ENCODE peak calls at places on chromosomes 1 and 21, in four cellular contexts. P, Y, M and C are unnamed samples.

GRCh38 chr1:40708750-40709099 is 17.2 kb downstream of the NFYC start:
- DNase-seq in P (peak; percentile 91), Y (no peak), M (peak; percentile 80), C (peak; percentile 68)

GRCh38 chr1:54413295-54413694 is 7.1 kb upstream of the SSBP3 start:
- DNase-seq in P (peak; percentile 62), Y (no peak), M (no peak), C (no peak)

GRCh38 chr1:1119272-1119890 is 3.5 kb upstream of the C1orf159 start:
- DNase-seq in P (no peak), Y (no peak), M (no peak), C (no peak)

GRCh38 chr21:32248616-32249550 is 30.0 kb downstream of the MIS18A start:
- DNase-seq in P (peak; percentile 4), Y (no peak), M (no peak), C (no peak)

GRCh38 chr1:186899577-186899976 is 70.8 kb downstream of the PLA2G4A start:
- DNase-seq in P (no peak), Y (no peak), M (no peak), C (no peak)

GRCh38 chr21:21101911-21102310 is 103.7 kb downstream of the NCAM2 start:
- DNase-seq in P (peak; percentile 85), Y (no peak), M (peak; percentile 15), C (no peak)

GRCh38 chr1:205914730-205915129 is 28.5 kb downstream of the SLC26A9 start:
- DNase-seq in P (no peak), Y (peak; percentile 8), M (no peak), C (no peak)

GRCh38 chr1:63693956-63694607 is 79.7 kb upstream of the ROR1 start:
- DNase-seq in P (peak; percentile 52), Y (no peak), M (no peak), C (peak; percentile 37)

GRCh38 chr1:19845166-19845954 is 30.3 kb upstream of the RNF186 start:
- DNase-seq in P (no peak), Y (no peak), M (no peak), C (no peak)

GRCh38 chr1:233707153-233707905 is 93.4 kb downstream of the KCNK1 start:
- DNase-seq in P (peak; percentile 1), Y (no peak), M (peak; percentile 50), C (peak; percentile 69)

GRCh38 chr1:167689569-167689925 is 32.2 kb upstream of the MPZL1 start:
- DNase-seq in P (no peak), Y (no peak), M (no peak), C (no peak)

GRCh38 chr1:91650764-91651163 is 150.1 kb downstream of the CDC7 start:
- DNase-seq in P (peak; percentile 100), Y (no peak), M (peak; percentile 23), C (peak; percentile 49)

GRCh38 chr1:236175642-236176336 is 33.5 kb downstream of the GPR137B start:
- DNase-seq in P (no peak), Y (no peak), M (peak; percentile 4), C (no peak)

GRCh38 chr1:2970311-2971145 is 50.7 kb upstream of the ACTRT2 start:
- DNase-seq in P (no peak), Y (no peak), M (no peak), C (no peak)

GRCh38 chr1:73899311-73899710 is 298.7 kb downstream of the LRRIQ3 start:
- DNase-seq in P (no peak), Y (no peak), M (no peak), C (no peak)

GRCh38 chr1:23393706-23394105 is 24.1 kb upstream of the ZNF436 start:
- DNase-seq in P (peak; percentile 76), Y (no peak), M (no peak), C (no peak)

GRCh38 chr1:237580726-237581125 is 310.0 kb downstream of the ZP4 start:
- DNase-seq in P (no peak), Y (no peak), M (no peak), C (no peak)

GRCh38 chr1:175968486-175969182 is 225.2 kb upstream of the TNR start:
- DNase-seq in P (peak; percentile 45), Y (no peak), M (no peak), C (no peak)

GRCh38 chr1:76443217-76443616 is 368.7 kb downstream of the ST6GALNAC3 start:
- DNase-seq in P (no peak), Y (no peak), M (no peak), C (no peak)

DNA sequence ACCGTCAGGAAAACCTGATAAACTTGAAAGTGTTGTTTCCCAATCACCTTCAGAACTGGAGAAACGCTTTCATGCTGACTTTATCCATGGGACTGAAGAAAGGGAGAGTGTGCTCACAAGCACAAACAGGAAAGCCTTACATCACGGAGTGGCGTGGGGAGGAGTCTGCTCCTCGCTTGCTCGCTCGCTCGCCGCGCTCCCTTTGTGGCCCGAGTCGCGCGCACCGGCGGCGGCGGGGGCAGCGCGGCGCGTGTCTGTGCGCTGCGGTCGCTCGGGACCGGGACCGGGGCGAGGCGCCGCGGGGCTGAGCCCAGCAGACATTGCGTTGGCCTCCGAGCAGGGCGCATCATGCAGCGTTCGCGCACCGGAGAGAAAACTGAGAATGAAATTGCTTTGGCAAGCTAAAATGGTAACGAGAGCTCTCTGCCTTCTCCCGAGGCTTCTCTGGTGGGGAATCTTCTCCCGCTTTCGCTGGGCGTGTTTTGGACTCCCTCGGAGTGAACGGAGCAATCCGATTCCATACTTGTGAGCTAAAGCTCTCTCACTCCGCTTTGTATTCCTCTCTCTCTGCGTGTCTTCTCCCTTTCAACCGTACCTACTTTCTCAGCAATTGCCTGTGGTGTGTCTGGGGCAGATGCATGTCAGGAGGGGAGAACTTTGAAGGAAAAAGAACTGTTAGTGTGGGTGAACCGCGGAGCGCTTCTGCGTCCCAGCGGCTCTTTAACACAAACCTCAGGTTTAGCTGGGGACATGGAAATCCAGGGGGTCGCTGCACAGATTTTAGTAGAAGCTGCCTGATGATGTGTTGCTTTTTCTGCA is at the start of gene RGL1:
- DNase-seq in P (peak; percentile 75), Y (peak; percentile 66), M (no peak), C (peak; percentile 51)
- TF ChIP-seq MAFK in P (peak; percentile 33), Y (no peak), M (no peak), C (peak; percentile 45)

GRCh38 chr1:199310701-199311100 is 671.9 kb downstream of the PTPRC start:
- DNase-seq in P (no peak), Y (no peak), M (no peak), C (no peak)

GRCh38 chr1:199311478-199312242 is 672.8 kb downstream of the PTPRC start:
- DNase-seq in P (no peak), Y (no peak), M (no peak), C (no peak)

GRCh38 chr1:199308349-199308846 is 669.6 kb downstream of the PTPRC start:
- DNase-seq in P (no peak), Y (no peak), M (no peak), C (no peak)

GRCh38 chr1:199313444-199313843 is 674.6 kb downstream of the PTPRC start:
- DNase-seq in P (no peak), Y (no peak), M (no peak), C (no peak)

GRCh38 chr1:199312626-199313025 is 673.8 kb downstream of the PTPRC start:
- DNase-seq in P (no peak), Y (no peak), M (no peak), C (no peak)
- TF ChIP-seq MAFK in P (no peak), Y (no peak), M (no peak), C (no peak)

DNA sequence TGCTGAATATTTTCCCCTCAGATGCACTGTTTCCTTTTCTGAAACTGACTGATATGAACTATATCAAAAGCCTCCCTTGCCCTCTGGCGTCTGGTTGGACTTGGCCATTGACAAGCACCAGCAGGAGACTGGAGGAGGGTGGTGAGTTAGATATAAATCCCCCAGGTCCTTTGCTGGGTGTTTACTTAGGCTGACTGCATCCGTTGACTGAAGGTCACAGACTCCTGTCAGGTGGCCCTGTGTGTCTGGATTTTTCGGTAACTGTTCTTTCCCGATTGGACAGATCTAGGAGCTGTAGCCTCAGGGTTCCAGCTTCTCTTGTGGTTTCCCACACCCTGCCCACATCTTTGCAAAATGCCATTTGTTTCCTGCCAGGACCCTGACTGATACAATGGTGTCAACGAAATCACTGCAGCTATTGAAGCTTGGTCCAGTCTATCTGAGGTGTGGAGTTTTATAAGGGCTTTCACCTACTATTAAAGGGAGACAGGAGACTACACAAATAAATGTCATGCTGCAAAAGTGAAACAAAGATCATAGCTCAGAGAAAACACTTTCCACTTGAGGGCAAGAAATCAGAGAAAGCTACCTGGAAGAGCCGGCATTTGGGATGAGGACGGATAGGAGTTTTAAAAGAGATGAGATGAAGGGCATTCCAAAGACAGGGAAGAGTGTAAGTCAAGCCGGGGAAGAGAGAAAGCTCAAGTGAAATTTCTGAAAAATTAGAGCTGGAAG is 1.5 kb upstream of the MAGI3 start:
- DNase-seq in P (no peak), Y (no peak), M (peak; percentile 23), C (peak; percentile 48)
- TF ChIP-seq MAFK in P (no peak), Y (no peak), M (no peak), C (no peak)

GRCh38 chr1:41739061-41739955 is 179.4 kb downstream of the HIVEP3 start:
- DNase-seq in P (peak; percentile 87), Y (no peak), M (no peak), C (no peak)
- TF ChIP-seq MAFK in P (no peak), Y (no peak), M (no peak), C (no peak)

GRCh38 chr1:12384836-12385456 is 155.1 kb downstream of the VPS13D start:
- DNase-seq in P (no peak), Y (no peak), M (no peak), C (no peak)

GRCh38 chr1:12383001-12383400 is 153.2 kb downstream of the VPS13D start:
- DNase-seq in P (no peak), Y (no peak), M (no peak), C (no peak)

GRCh38 chr1:12387641-12388040 is 157.8 kb downstream of the VPS13D start:
- DNase-seq in P (peak; percentile 28), Y (no peak), M (no peak), C (no peak)

GRCh38 chr1:12383786-12384185 is 154.0 kb downstream of the VPS13D start:
- DNase-seq in P (peak; percentile 37), Y (no peak), M (no peak), C (no peak)

GRCh38 chr1:12386130-12386529 is 156.3 kb downstream of the VPS13D start:
- DNase-seq in P (no peak), Y (no peak), M (no peak), C (no peak)
- TF ChIP-seq MAFK in P (no peak), Y (no peak), M (no peak), C (no peak)

GRCh38 chr1:116806671-116807070 is 52.4 kb downstream of the CD2 start:
- DNase-seq in P (no peak), Y (no peak), M (no peak), C (no peak)

GRCh38 chr1:116809181-116809508 is 54.9 kb downstream of the CD2 start:
- DNase-seq in P (no peak), Y (no peak), M (no peak), C (no peak)

GRCh38 chr1:116807394-116807793 is 53.2 kb downstream of the CD2 start:
- DNase-seq in P (no peak), Y (no peak), M (no peak), C (no peak)

GRCh38 chr1:116808476-116809180 is 54.4 kb downstream of the CD2 start:
- DNase-seq in P (no peak), Y (no peak), M (no peak), C (no peak)

DNA sequence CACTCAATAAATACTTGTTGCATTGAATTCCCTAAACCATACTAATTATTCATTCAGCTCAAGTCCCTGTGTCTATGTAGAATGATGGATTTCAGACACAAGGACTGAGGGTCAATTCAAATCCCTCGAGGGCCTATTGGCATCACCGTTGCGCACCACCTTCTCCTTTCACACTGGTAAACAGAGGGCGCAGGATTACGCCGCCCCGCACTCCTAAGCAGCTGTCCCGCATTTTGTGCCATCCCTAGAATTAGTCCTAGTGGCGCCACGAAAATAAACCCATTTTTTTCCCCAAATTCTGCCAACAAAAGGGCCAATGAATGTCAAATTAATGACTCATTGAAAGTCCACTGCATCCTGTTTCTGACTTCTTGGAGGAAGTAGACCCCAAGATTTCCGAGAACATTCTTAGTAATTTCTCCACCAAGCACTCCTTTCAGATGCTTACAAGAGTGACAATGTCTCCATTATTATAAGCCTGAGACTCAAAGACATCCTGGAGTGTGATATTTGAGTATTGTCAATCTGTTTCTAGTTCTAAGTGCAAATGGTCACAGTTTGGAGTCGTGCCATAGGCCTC is 53.7 kb downstream of the CD2 start:
- DNase-seq in P (no peak), Y (no peak), M (no peak), C (no peak)
- TF ChIP-seq MAFK in P (no peak), Y (no peak), M (no peak), C (no peak)